ENCODE peak calls at places on chromosomes 1 and 21, in four cellular contexts. M is cardiac muscle cell, R is fibroblast of pulmonary artery, D is heart left ventricle. F is an unnamed sample.

GRCh38 chr1:232462200-232462599 is 167.7 kb downstream of the SIPA1L2 start:
- DNase-seq in D (no peak), M (no peak), R (no peak), F (no peak)

GRCh38 chr1:176625365-176625764 is 162.4 kb downstream of the PAPPA2 start:
- DNase-seq in D (no peak), M (no peak), R (no peak), F (no peak)

GRCh38 chr21:39840373-39841097 is 26.7 kb upstream of the PCP4 start:
- DNase-seq in D (peak; percentile 44), M (no peak), R (no peak), F (no peak)

GRCh38 chr21:26900980-26901379 is 55.8 kb upstream of the ADAMTS1 start:
- DNase-seq in M (no peak), R (no peak), D (no peak), F (no peak)

GRCh38 chr1:224499204-224499603 is 64.6 kb upstream of the WDR26 start:
- DNase-seq in D (no peak), R (no peak), M (no peak), F (no peak)

GRCh38 chr1:247906504-247907047 is 11.2 kb downstream of the OR2W3 start:
- DNase-seq in D (no peak), R (peak; percentile 23), M (no peak), F (no peak)

GRCh38 chr1:12477936-12478611 is 139.9 kb downstream of the DHRS3 start:
- DNase-seq in M (peak; percentile 50), D (peak; percentile 78), R (peak; percentile 98), F (no peak)

GRCh38 chr1:206797534-206798383 is 25.5 kb upstream of the IL10 start:
- DNase-seq in R (peak; percentile 19), D (no peak), M (peak; percentile 39), F (no peak)

GRCh38 chr1:11522400-11523235 is 43.7 kb downstream of the DISP3 start:
- DNase-seq in D (no peak), R (no peak), M (no peak), F (peak; percentile 28)

GRCh38 chr1:21005840-21006239 is 170.9 kb downstream of the EIF4G3 start:
- DNase-seq in M (no peak), R (no peak), D (no peak), F (no peak)

GRCh38 chr1:53370369-53370961 is 42.6 kb upstream of the LRP8 start:
- DNase-seq in M (no peak), D (no peak), R (no peak), F (no peak)

GRCh38 chr1:59718989-59719360 is 95.8 kb upstream of the HOOK1 start:
- DNase-seq in M (peak; percentile 68), D (peak; percentile 62), R (no peak), F (no peak)

GRCh38 chr1:154329152-154329521 is 3.8 kb downstream of the ATP8B2 start:
- DNase-seq in R (no peak), D (no peak), M (peak; percentile 30), F (no peak)

GRCh38 chr1:150973258-150973825 is 1.3 kb downstream of the CERS2 start:
- DNase-seq in M (no peak), D (peak; percentile 41), R (no peak), F (no peak)

GRCh38 chr1:156444407-156445001 is 56.1 kb downstream of the MEF2D start:
- DNase-seq in M (peak; percentile 62), R (peak; percentile 35), D (no peak), F (no peak)

GRCh38 chr1:245583081-245583480 is 428.3 kb downstream of the KIF26B start:
- DNase-seq in D (no peak), R (no peak), M (no peak), F (peak; percentile 32)

GRCh38 chr21:27693376-27693775 is 726.5 kb upstream of the ADAMTS5 start:
- DNase-seq in R (peak; percentile 49), M (no peak), D (no peak), F (no peak)

GRCh38 chr1:114745351-114745750 is 12.4 kb downstream of the CSDE1 start:
- DNase-seq in R (peak; percentile 30), M (no peak), D (no peak), F (no peak)

GRCh38 chr1:206706298-206706791 is 21.6 kb downstream of the MAPKAPK2 start:
- DNase-seq in R (peak; percentile 93), M (no peak), D (peak; percentile 78), F (no peak)

GRCh38 chr1:53721088-53721487 is 17.9 kb downstream of the GLIS1 start:
- DNase-seq in R (no peak), M (no peak), D (no peak), F (no peak)

GRCh38 chr1:223203011-223203410 is 60.0 kb upstream of the TLR5 start:
- DNase-seq in R (no peak), D (no peak), M (no peak), F (no peak)

GRCh38 chr1:101996830-101997485 is at the start of gene OLFM3:
- DNase-seq in R (peak; percentile 11), M (peak; percentile 93), D (peak; percentile 34), F (peak; percentile 27)

GRCh38 chr1:2412773-2413494 is 570 bp upstream of the PEX10 start:
- DNase-seq in D (no peak), R (peak; percentile 49), M (no peak), F (no peak)

GRCh38 chr1:2413495-2414296 is 1.3 kb upstream of the PEX10 start:
- DNase-seq in D (no peak), M (no peak), R (no peak), F (no peak)

GRCh38 chr1:2415801-2416208 is 3.4 kb upstream of the PEX10 start:
- DNase-seq in D (no peak), R (no peak), M (no peak), F (no peak)

GRCh38 chr1:2415337-2415736 is 3.0 kb upstream of the PEX10 start:
- DNase-seq in D (no peak), M (no peak), R (no peak), F (no peak)

GRCh38 chr1:2414297-2414958 is 2.1 kb upstream of the PEX10 start:
- DNase-seq in D (peak; percentile 70), R (peak; percentile 55), M (peak; percentile 73), F (peak; percentile 84)
- H3K4me3 ChIP-seq in D (no peak overlapping the region), R (no peak overlapping the region), M (no peak overlapping the region), F (no peak overlapping the region)

GRCh38 chr1:38505950-38506349 is 353.6 kb downstream of the RRAGC start:
- DNase-seq in M (no peak), R (no peak), D (no peak), F (no peak)

GRCh38 chr1:38500352-38500751 is 359.2 kb downstream of the RRAGC start:
- DNase-seq in R (peak; percentile 1), M (no peak), D (no peak), F (no peak)

GRCh38 chr1:38500891-38501290 is 358.7 kb downstream of the RRAGC start:
- DNase-seq in R (no peak), D (no peak), M (no peak), F (no peak)

GRCh38 chr1:38507563-38507962 is 352.0 kb downstream of the RRAGC start:
- DNase-seq in D (no peak), R (no peak), M (peak; percentile 34), F (no peak)

DNA sequence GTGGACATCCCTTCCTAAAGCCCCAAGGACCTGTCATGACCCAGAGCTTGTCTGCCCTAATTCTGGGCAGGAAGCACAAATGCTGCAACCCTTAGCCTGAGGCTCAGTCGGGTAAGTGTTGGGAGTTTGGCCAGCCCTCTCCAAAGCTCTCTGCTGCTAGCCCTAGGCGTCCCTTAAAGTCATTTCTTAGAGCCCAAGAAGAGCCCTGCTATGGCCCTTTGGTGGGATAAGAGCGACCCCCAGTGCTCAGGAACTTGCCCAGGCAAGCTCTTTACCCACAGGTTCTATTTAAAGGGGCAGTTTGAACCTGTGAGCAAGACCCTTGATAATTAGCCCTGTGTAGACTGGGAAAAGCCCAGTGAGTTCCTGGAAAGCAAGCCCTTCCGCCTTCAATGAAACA is 356.8 kb downstream of the RRAGC start:
- DNase-seq in M (peak; percentile 36), R (no peak), D (no peak), F (no peak)
- TF ChIP-seq CTCF in M (no peak), R (no peak), D (no peak), F (no peak)

DNA sequence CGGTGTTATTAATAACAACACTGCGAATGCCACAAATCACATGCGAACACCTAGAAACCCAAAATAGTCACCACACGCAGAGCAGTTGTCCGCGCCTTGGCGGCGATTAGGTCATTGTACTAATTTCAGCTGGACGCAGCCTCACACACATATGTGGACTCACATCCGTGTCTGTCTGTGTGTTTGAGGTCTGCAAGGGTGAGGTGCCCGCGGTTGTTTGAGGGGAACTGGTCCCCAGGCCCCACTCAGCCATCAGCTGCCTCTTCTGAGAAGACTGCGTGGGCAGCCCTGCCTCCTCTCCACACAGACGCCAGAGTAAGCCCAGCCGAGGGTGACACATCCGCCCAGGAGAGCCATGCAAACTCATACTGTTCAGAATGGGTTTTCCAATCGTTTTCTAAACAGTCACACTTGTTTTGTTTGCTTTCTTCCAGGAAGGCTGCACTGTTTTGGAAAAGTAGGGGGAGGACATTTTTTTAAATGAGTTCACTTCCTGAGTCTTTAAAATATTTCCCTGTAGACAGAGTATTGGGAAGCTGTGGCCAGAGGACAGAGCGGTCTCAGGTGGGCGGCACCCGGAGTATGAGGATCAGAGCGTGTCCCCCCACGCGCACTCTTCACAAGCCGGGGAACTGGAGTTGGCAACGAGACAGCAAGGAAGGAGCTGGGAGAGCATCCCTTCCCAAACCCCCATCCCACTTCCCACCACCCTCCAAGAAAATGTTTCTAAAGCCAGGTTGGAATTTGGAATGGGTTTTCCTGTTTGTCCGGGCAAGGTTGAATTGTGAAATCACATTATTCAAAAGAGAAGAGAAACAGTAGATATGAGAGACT is 53.3 kb downstream of the TOMM20 start:
- DNase-seq in R (peak; percentile 96), D (peak; percentile 86), M (no peak), F (peak; percentile 89)
- H3K4me3 ChIP-seq in R (no peak overlapping the region), D (no peak overlapping the region), M (no peak overlapping the region), F (no peak overlapping the region)

DNA sequence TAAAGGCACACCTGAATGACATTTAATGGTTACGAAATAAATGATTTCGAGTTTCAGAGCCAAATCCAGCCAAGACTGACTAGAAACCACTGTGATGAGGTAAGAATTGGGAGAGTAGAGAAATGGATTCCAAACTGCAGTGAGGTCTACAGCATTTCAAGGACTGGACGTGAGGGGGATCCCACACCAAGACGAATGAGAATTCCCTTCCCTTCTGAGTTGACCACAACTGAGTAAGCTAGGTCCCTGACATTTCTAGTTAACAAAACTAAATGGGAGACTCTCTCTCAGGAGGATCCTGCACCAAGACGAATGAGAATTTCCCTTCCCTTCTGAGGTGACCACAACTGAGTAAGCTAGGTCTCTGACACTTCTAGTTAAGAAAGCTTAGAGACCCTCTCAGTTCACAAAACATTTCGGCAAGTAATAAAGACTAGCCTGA is 1.6 kb upstream of the SPATA1 start:
- DNase-seq in D (no peak), M (peak; percentile 5), R (peak; percentile 65), F (no peak)
- TF ChIP-seq CTCF in D (no peak), M (peak; percentile 29), R (peak; percentile 19), F (no peak)

GRCh38 chr1:182662121-182662890 is 22.1 kb downstream of the RGS8 start:
- DNase-seq in D (no peak), R (no peak), M (no peak), F (no peak)

GRCh38 chr1:182652933-182653332 is 31.5 kb downstream of the RGS8 start:
- DNase-seq in M (no peak), D (no peak), R (no peak), F (no peak)

GRCh38 chr1:182658055-182658454 is 26.3 kb downstream of the RGS8 start:
- DNase-seq in M (no peak), D (no peak), R (no peak), F (peak; percentile 35)

DNA sequence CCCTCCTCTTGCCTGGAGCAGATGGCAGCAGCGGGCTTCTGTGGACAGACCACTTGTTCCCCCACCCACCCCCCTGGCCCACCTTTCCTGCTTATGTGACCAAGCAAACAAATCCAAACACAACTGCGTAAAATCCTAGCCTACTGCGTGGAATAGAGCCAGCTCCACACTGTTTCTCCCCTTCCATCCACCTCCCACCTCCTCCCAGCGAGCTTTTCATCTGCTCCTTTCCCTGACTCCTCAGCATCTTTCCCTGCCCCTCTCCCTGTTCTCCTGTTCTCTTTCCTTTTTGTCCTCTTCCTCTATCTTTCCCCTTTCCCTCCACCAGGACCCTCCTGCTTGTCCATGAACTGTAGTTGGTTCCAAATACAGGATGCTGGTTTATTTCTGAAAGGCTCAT is 27.4 kb downstream of the RGS8 start:
- DNase-seq in R (no peak), D (no peak), M (no peak), F (no peak)
- H3K4me3 ChIP-seq in R (no peak overlapping the region), D (no peak overlapping the region), M (no peak overlapping the region), F (no peak overlapping the region)

F was measured in dorsolateral prefrontal cortex.